ENCODE peak calls at places on chromosomes 11 and 22, in nine cellular contexts. G is stimulated activated CD4-positive, alpha-beta T cell treated with anti-CD3 and anti-CD28 coated beads, Interleukin-4, amount 100 ng/mL, for 48 hours; D is Right ventricle myocardium superior; U is neural progenitor cell; O is putamen; R is left kidney; W is ovary; A is posterior vena cava; Q is fibroblast of lung. M is an unnamed sample.

GRCh38 chr11:103904324-103904667 is 132.1 kb upstream of the DDI1 start:
- DNase-seq in A (no peak), O (no peak), G (no peak), R (no peak), U (no peak), D (no peak), W (no peak), Q (no peak), M (no peak)

GRCh38 chr11:96456111-96456510 is 66.3 kb downstream of the JRKL start:
- DNase-seq in G (no peak), D (no peak), W (no peak), U (no peak), R (no peak), Q (no peak), O (no peak), A (no peak), M (no peak)

GRCh38 chr11:128365044-128365443 is 222.3 kb downstream of the ETS1 start:
- DNase-seq in A (no peak), G (no peak), W (no peak), R (peak; percentile 83), U (peak; percentile 51), D (no peak), O (no peak), Q (peak; percentile 63), M (no peak)

GRCh38 chr22:38397189-38398097 is 57.6 kb downstream of the KCNJ4 start:
- DNase-seq in U (peak; percentile 87), D (peak; percentile 75), G (no peak), W (peak; percentile 54), O (no peak), A (no peak), Q (peak; percentile 47), R (peak; percentile 55), M (peak; percentile 36)

GRCh38 chr11:45892856-45893255 is 7.4 kb downstream of the MAPK8IP1 start:
- DNase-seq in D (no peak), A (no peak), G (no peak), O (no peak), R (no peak), U (no peak), Q (no peak), W (no peak), M (no peak)

GRCh38 chr11:23954730-23955129 is 542.1 kb upstream of the LUZP2 start:
- DNase-seq in W (no peak), R (no peak), U (no peak), O (no peak), A (no peak), G (no peak), D (no peak), Q (no peak), M (no peak)

GRCh38 chr22:22776121-22776520 is 111.5 kb upstream of the IGLL5 start:
- DNase-seq in Q (no peak), G (no peak), W (no peak), A (no peak), D (no peak), R (no peak), U (no peak), O (no peak), M (no peak)

GRCh38 chr11:27858901-27859300 is 158.6 kb upstream of the BDNF start:
- DNase-seq in R (no peak), G (no peak), A (no peak), O (no peak), W (no peak), U (no peak), Q (peak; percentile 16), D (no peak), M (no peak)

GRCh38 chr22:48782326-48782725 is 1045.3 kb downstream of the BRD1 start:
- DNase-seq in U (no peak), R (no peak), D (no peak), A (peak; percentile 46), G (no peak), W (no peak), Q (no peak), O (no peak), M (peak; percentile 5)

GRCh38 chr11:72584293-72584921 is 89.8 kb downstream of the PDE2A start:
- DNase-seq in R (peak; percentile 73), O (no peak), G (peak; percentile 31), Q (peak; percentile 13), A (peak; percentile 95), U (peak; percentile 64), D (peak; percentile 83), W (peak; percentile 37), M (no peak)

GRCh38 chr11:107921997-107922396 is 6.3 kb upstream of the RAB39A start:
- DNase-seq in D (no peak), G (no peak), A (no peak), R (no peak), U (no peak), O (no peak), W (no peak), Q (no peak), M (no peak)

GRCh38 chr11:75768909-75769771 is 562 bp downstream of the DGAT2 start:
- DNase-seq in D (no peak), R (peak; percentile 43), A (peak; percentile 71), G (no peak), O (peak; percentile 49), Q (no peak), U (no peak), W (peak; percentile 29), M (peak; percentile 37)

GRCh38 chr11:75325713-75326438 is 25.6 kb downstream of the ARRB1 start:
- DNase-seq in Q (peak; percentile 97), W (no peak), D (peak; percentile 83), U (no peak), G (peak; percentile 52), A (peak; percentile 93), O (peak; percentile 83), R (no peak), M (no peak)

GRCh38 chr22:39287076-39287743 is 32.2 kb downstream of the RPL3 start:
- DNase-seq in R (peak; percentile 59), D (no peak), O (no peak), Q (no peak), U (no peak), G (no peak), A (no peak), W (no peak), M (no peak)

GRCh38 chr22:36384766-36385400 is 2.9 kb downstream of the MYH9 start:
- DNase-seq in A (no peak), D (no peak), G (no peak), W (no peak), Q (peak; percentile 50), O (no peak), R (peak; percentile 72), U (peak; percentile 79), M (no peak)

GRCh38 chr22:46425011-46425410 is 89.5 kb downstream of the TRMU start:
- DNase-seq in Q (peak; percentile 99), W (no peak), O (no peak), A (no peak), D (no peak), U (no peak), G (no peak), R (peak; percentile 45), M (no peak)

GRCh38 chr11:11584446-11584810 is 37.4 kb downstream of the GALNT18 start:
- DNase-seq in D (no peak), R (no peak), W (no peak), Q (peak; percentile 95), G (no peak), O (no peak), U (no peak), A (no peak), M (peak; percentile 3)